ENCODE peak calls at places on chromosomes 13 and 19, in four cellular contexts. H is cardiac fibroblast, A is epithelial cell of esophagus, T is GM23338. V is an unnamed sample.

GRCh38 chr13:43285891-43286602 is 262.7 kb downstream of the DNAJC15 start:
- DNase-seq in H (peak), A (no peak), T (no peak), V (no peak)

GRCh38 chr13:67147257-67148218 is 82.6 kb downstream of the PCDH9 start:
- DNase-seq in H (peak), A (peak), T (peak), V (no peak)

GRCh38 chr19:36837525-36837901 is 674 bp downstream of the ZNF790 start:
- DNase-seq in H (no peak), A (peak), T (peak), V (no peak)

GRCh38 chr19:3167533-3168272 is 10.9 kb upstream of the S1PR4 start:
- DNase-seq in H (no peak), A (peak), T (no peak), V (no peak)

GRCh38 chr13:67175836-67176235 is 54.3 kb downstream of the PCDH9 start:
- DNase-seq in H (no peak), A (no peak), T (no peak), V (no peak)

GRCh38 chr13:111410232-111411021 is 90.0 kb downstream of the TEX29 start:
- DNase-seq in H (no peak), A (no peak), T (no peak), V (no peak)

GRCh38 chr13:98103531-98103930 is 39.4 kb upstream of the FARP1 start:
- DNase-seq in H (no peak), A (no peak), T (no peak), V (no peak)

GRCh38 chr19:39544201-39544903 is 4.4 kb upstream of the EID2 start:
- DNase-seq in H (peak), A (peak), T (no peak), V (no peak)

GRCh38 chr19:46366620-46367277 is 19.9 kb downstream of the PPP5C start:
- DNase-seq in H (no peak), A (no peak), T (no peak), V (no peak)

GRCh38 chr19:17076539-17076919 is 952 bp downstream of the MYO9B start:
- DNase-seq in H (no peak), A (peak), T (peak), V (no peak)

GRCh38 chr13:76148926-76149325 is 512.8 kb downstream of the LMO7 start:
- DNase-seq in H (peak), A (peak), T (no peak), V (no peak)

GRCh38 chr13:72403396-72404010 is 323.9 kb downstream of the MZT1 start:
- DNase-seq in H (no peak), A (peak), T (no peak), V (no peak)

GRCh38 chr19:35628565-35629331 is at the start of gene RBM42:
- DNase-seq in H (peak), A (peak), T (peak), V (peak)

GRCh38 chr13:114099918-114100445 is 32.4 kb downstream of the RASA3 start:
- DNase-seq in H (peak), A (peak), T (peak), V (peak)

GRCh38 chr13:19791953-19792537 is 9.3 kb upstream of the PSPC1 start:
- DNase-seq in H (no peak), A (no peak), T (peak), V (no peak)

GRCh38 chr19:15740785-15741184 is 3.0 kb downstream of the OR10H3 start:
- DNase-seq in H (no peak), A (no peak), T (no peak), V (no peak)

DNA sequence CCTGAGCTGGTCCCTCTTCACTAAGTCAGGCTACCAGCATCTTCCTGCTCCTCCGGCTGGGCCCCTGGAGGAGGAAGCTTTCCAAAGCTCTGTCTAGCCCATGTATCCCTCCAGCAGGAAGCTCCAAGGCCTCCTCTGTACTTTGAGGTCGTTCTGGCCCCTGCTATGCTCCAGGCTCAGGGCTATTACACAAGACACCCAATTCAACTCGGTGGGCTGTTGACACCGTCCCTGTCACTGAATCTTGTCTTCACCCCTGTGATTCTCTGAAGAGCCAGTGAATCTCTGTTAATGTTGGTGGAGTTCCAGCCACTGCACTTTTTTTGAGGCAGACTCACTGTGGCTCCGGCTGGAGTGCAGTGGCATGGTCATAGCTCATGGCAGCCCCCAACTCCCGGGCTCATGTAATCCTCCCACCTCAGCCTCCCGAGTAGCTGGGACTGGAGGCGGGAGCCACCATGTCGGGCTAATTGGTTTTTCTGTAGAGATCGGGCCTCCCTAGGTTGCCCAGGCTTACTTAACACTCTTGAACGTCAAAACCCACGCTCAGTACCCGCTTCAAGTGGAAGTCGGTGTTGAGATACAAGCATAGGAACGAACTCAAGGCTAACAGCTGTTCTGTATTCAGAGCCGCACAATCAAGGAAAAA is 512 bp upstream of the REX1BD start:
- DNase-seq in H (no peak), A (no peak), T (no peak), V (peak)
- H3K4me3 ChIP-seq in H (peak), A (peak), T (peak), V (peak)

GRCh38 chr19:47994209-47994802 is at the start of gene ELSPBP1:
- DNase-seq in H (no peak), A (no peak), T (no peak), V (no peak)
- H3K4me3 ChIP-seq in H (no peak), A (no peak), T (no peak), V (no peak)

GRCh38 chr13:33026489-33027152 is 10.4 kb downstream of the KL start:
- DNase-seq in H (no peak), A (no peak), T (peak), V (no peak)
- H3K4me3 ChIP-seq in H (no peak), A (no peak), T (no peak), V (no peak)

GRCh38 chr13:24033527-24034302 is 126.8 kb upstream of the SPATA13 start:
- DNase-seq in H (peak), A (no peak), T (no peak), V (no peak)
- H3K4me3 ChIP-seq in H (no peak), A (no peak), T (no peak), V (no peak)